ENCODE peak calls at places on chromosomes 13 and 19, in seven cellular contexts. One of them, this sample, is unnamed.

GRCh38 chr13:100209857-100210580 is 121.1 kb downstream of the PCCA start:
- DNase-seq in SK-N-SH: no peak
- DNase-seq in GM23338: no peak
- DNase-seq in neural progenitor cell: no peak
- DNase-seq in HCT116: peak; percentile 23
- DNase-seq in GM23248: peak; percentile 88
- DNase-seq in hepatocyte: no peak
- DNase-seq in this sample: no peak

GRCh38 chr19:16180611-16181010 is 4.6 kb upstream of the FAM32A start:
- DNase-seq in SK-N-SH: no peak
- DNase-seq in GM23338: peak; percentile 54
- DNase-seq in neural progenitor cell: peak; percentile 51
- DNase-seq in HCT116: no peak
- DNase-seq in GM23248: peak; percentile 81
- DNase-seq in hepatocyte: peak; percentile 58
- DNase-seq in this sample: no peak

GRCh38 chr19:13723206-13723605 is 41.1 kb upstream of the MRI1 start:
- DNase-seq in SK-N-SH: no peak
- DNase-seq in GM23338: no peak
- DNase-seq in neural progenitor cell: no peak
- DNase-seq in HCT116: no peak
- DNase-seq in GM23248: peak; percentile 37
- DNase-seq in hepatocyte: no peak
- DNase-seq in this sample: no peak

GRCh38 chr19:35458821-35459391 is 10.8 kb downstream of the FFAR2 start:
- DNase-seq in SK-N-SH: no peak
- DNase-seq in GM23338: no peak
- DNase-seq in neural progenitor cell: no peak
- DNase-seq in HCT116: no peak
- DNase-seq in GM23248: no peak
- DNase-seq in hepatocyte: peak; percentile 70
- DNase-seq in this sample: peak; percentile 80

GRCh38 chr19:39582891-39583625 is 19.3 kb upstream of the LGALS13 start:
- DNase-seq in SK-N-SH: no peak
- DNase-seq in GM23338: no peak
- DNase-seq in neural progenitor cell: no peak
- DNase-seq in HCT116: no peak
- DNase-seq in GM23248: no peak
- DNase-seq in hepatocyte: no peak
- DNase-seq in this sample: no peak

GRCh38 chr13:44504146-44504545 is 72.0 kb downstream of the TSC22D1 start:
- DNase-seq in SK-N-SH: no peak
- DNase-seq in GM23338: no peak
- DNase-seq in neural progenitor cell: no peak
- DNase-seq in HCT116: no peak
- DNase-seq in GM23248: no peak
- DNase-seq in hepatocyte: no peak
- DNase-seq in this sample: no peak

GRCh38 chr13:99312493-99312883 is 5.3 kb upstream of the GPR183 start:
- DNase-seq in SK-N-SH: peak; percentile 18
- DNase-seq in GM23338: no peak
- DNase-seq in neural progenitor cell: no peak
- DNase-seq in HCT116: no peak
- DNase-seq in GM23248: peak; percentile 99
- DNase-seq in hepatocyte: peak; percentile 24
- DNase-seq in this sample: no peak

GRCh38 chr19:5240011-5240410 is 100.6 kb downstream of the PTPRS start:
- DNase-seq in SK-N-SH: no peak
- DNase-seq in GM23338: peak; percentile 55
- DNase-seq in neural progenitor cell: no peak
- DNase-seq in HCT116: no peak
- DNase-seq in GM23248: no peak
- DNase-seq in hepatocyte: no peak
- DNase-seq in this sample: no peak

GRCh38 chr19:850221-850978 is 1.7 kb upstream of the ELANE start:
- DNase-seq in SK-N-SH: peak; percentile 80
- DNase-seq in GM23338: peak; percentile 65
- DNase-seq in neural progenitor cell: peak; percentile 51
- DNase-seq in HCT116: no peak
- DNase-seq in GM23248: peak; percentile 91
- DNase-seq in hepatocyte: peak; percentile 78
- DNase-seq in this sample: no peak

GRCh38 chr19:46745521-46746280 is at the start of gene FKRP:
- DNase-seq in SK-N-SH: peak; percentile 86
- DNase-seq in GM23338: peak; percentile 56
- DNase-seq in neural progenitor cell: peak; percentile 69
- DNase-seq in HCT116: no peak
- DNase-seq in GM23248: peak; percentile 54
- DNase-seq in hepatocyte: peak; percentile 60
- DNase-seq in this sample: peak; percentile 36

GRCh38 chr13:33379597-33379996 is 94.0 kb upstream of the STARD13 start:
- DNase-seq in SK-N-SH: no peak
- DNase-seq in GM23338: peak; percentile 32
- DNase-seq in neural progenitor cell: no peak
- DNase-seq in HCT116: no peak
- DNase-seq in GM23248: no peak
- DNase-seq in hepatocyte: no peak
- DNase-seq in this sample: no peak

GRCh38 chr13:99740261-99740979 is 231.1 kb downstream of the ZIC5 start:
- DNase-seq in SK-N-SH: peak; percentile 25
- DNase-seq in GM23338: no peak
- DNase-seq in neural progenitor cell: no peak
- DNase-seq in HCT116: no peak
- DNase-seq in GM23248: peak; percentile 26
- DNase-seq in hepatocyte: no peak
- DNase-seq in this sample: no peak

GRCh38 chr13:22073718-22074117 is 402.8 kb downstream of the FGF9 start:
- DNase-seq in SK-N-SH: no peak
- DNase-seq in GM23338: no peak
- DNase-seq in neural progenitor cell: no peak
- DNase-seq in HCT116: no peak
- DNase-seq in GM23248: no peak
- DNase-seq in hepatocyte: no peak
- DNase-seq in this sample: no peak

DNA sequence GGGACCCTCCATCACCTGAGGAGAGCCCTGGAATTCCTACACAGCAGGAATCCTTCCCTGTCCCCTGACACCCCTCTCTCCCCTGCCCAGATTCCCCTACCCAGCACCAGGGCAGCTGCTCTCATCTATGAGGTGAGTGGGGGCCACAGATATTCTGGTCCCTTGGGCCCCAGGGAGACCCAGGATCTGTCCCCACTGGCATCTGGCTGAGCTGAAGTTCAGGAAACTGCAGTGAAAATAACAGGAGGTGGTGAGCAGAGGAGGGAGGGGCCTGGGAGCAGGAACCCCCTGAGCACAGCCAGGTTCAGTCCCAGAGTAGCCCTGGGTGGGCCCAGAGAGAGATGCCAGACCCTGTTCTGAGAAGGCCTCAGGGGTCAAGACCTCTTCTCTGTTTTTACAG is 10.1 kb downstream of the CEACAM21 start:
- DNase-seq in SK-N-SH: no peak
- DNase-seq in GM23338: no peak
- DNase-seq in neural progenitor cell: no peak
- DNase-seq in HCT116: no peak
- DNase-seq in GM23248: no peak
- DNase-seq in hepatocyte: no peak
- DNase-seq in this sample: no peak
- TF ChIP-seq EZH2phosphoT487 in SK-N-SH: no peak
- TF ChIP-seq EZH2phosphoT487 in GM23338: no peak
- TF ChIP-seq EZH2phosphoT487 in neural progenitor cell: no peak
- TF ChIP-seq EZH2phosphoT487 in HCT116: no peak
- TF ChIP-seq EZH2phosphoT487 in GM23248: no peak
- TF ChIP-seq EZH2phosphoT487 in hepatocyte: no peak
- TF ChIP-seq EZH2phosphoT487 in this sample: no peak

DNA sequence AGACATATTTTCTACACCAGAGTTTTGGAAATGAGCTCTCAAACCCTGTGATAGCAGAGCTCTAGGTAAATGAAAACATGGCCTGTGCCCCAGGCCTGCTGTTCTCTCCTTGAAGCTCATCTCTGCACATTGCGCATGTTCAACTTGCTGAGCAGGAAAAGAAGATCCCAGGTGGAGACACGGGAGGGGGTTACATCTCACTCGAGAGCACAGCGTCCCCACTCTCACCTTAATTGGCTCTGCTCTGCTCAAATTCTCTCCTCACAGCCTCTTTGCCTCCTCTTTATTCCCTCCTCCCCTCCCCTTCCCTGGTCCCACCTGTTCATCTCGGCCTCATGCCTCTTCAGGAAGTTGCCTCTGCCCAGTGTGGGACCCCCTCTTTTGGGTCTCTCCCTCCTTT is 44.7 kb downstream of the RGCC start:
- DNase-seq in SK-N-SH: no peak
- DNase-seq in GM23338: no peak
- DNase-seq in neural progenitor cell: no peak
- DNase-seq in HCT116: no peak
- DNase-seq in GM23248: no peak
- DNase-seq in hepatocyte: no peak
- DNase-seq in this sample: peak; percentile 85
- H3K4me2 ChIP-seq in SK-N-SH: no peak overlapping the region
- H3K4me2 ChIP-seq in GM23338: no peak overlapping the region
- H3K4me2 ChIP-seq in neural progenitor cell: no peak overlapping the region
- H3K4me2 ChIP-seq in HCT116: no peak overlapping the region
- H3K4me2 ChIP-seq in GM23248: no peak overlapping the region
- H3K4me2 ChIP-seq in hepatocyte: no peak overlapping the region
- H3K4me2 ChIP-seq in this sample: peak overlapping the region; percentile 88

GRCh38 chr19:7941895-7942596 is 1.4 kb downstream of the TIMM44 start:
- DNase-seq in SK-N-SH: no peak
- DNase-seq in GM23338: no peak
- DNase-seq in neural progenitor cell: no peak
- DNase-seq in HCT116: no peak
- DNase-seq in GM23248: no peak
- DNase-seq in hepatocyte: no peak
- DNase-seq in this sample: no peak
- H3K4me3 ChIP-seq in SK-N-SH: no peak overlapping the region
- H3K4me3 ChIP-seq in GM23338: peak overlapping the region; percentile 99
- H3K4me3 ChIP-seq in neural progenitor cell: peak overlapping the region; percentile 92
- H3K4me3 ChIP-seq in HCT116: peak overlapping the region; percentile 99
- H3K4me3 ChIP-seq in GM23248: peak overlapping the region; percentile 96
- H3K4me3 ChIP-seq in hepatocyte: peak overlapping the region; percentile 45
- H3K4me3 ChIP-seq in this sample: peak overlapping the region; percentile 94

DNA sequence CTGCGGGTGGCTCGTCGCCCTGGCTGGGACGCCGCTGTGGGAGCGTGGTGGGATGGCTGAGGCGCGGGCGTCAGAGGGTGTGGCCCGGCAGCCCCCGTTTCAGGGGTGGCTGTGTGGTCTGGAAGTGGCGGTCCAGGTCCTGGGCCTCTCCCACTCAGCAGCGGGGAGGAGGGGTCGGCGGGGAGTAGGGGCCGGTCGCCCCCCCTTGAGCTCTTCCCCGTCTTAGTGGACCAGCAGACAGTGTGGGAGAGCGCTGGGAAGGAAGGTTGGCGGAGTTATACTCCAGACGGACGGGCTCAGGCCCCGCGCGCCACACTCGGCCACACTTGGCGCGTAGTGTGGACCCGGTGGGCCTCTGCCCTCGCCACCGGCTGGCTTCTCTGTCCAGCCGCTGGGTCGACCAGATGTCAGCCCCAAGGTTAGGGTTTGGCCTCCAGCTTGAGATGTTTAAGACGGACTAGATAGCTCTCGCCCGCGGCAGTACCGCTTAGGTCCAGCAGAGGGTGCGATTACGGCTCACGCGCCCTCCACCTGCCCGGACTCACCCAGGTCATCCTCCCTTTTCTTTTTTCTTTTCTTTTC is 21.7 kb upstream of the ZNF429 start:
- DNase-seq in SK-N-SH: peak; percentile 85
- DNase-seq in GM23338: peak; percentile 91
- DNase-seq in neural progenitor cell: peak; percentile 45
- DNase-seq in HCT116: no peak
- DNase-seq in GM23248: peak; percentile 8
- DNase-seq in hepatocyte: no peak
- DNase-seq in this sample: peak; percentile 28
- TF ChIP-seq EZH2phosphoT487 in SK-N-SH: no peak
- TF ChIP-seq EZH2phosphoT487 in GM23338: no peak
- TF ChIP-seq EZH2phosphoT487 in neural progenitor cell: no peak
- TF ChIP-seq EZH2phosphoT487 in HCT116: no peak
- TF ChIP-seq EZH2phosphoT487 in GM23248: no peak
- TF ChIP-seq EZH2phosphoT487 in hepatocyte: no peak
- TF ChIP-seq EZH2phosphoT487 in this sample: no peak